ENCODE peak calls at places on chromosomes 6 and 20, in six cellular contexts. One of them, this sample, is unnamed.

GRCh38 chr6:1311400-1312192 is at the start of gene FOXQ1:
- DNase-seq in astrocyte of the cerebellum: no peak
- DNase-seq in lower leg skin: peak; percentile 94
- DNase-seq in neural progenitor cell: peak; percentile 72
- DNase-seq in body of pancreas: peak; percentile 83
- DNase-seq in heart right ventricle: no peak
- DNase-seq in this sample: peak; percentile 79

GRCh38 chr6:141956046-141956761 is 176.5 kb upstream of the GJE1 start:
- DNase-seq in neural progenitor cell: no peak
- DNase-seq in body of pancreas: no peak
- DNase-seq in lower leg skin: no peak
- DNase-seq in astrocyte of the cerebellum: no peak
- DNase-seq in heart right ventricle: peak; percentile 8
- DNase-seq in this sample: no peak

GRCh38 chr6:149228276-149228962 is 89.1 kb upstream of the TAB2 start:
- DNase-seq in neural progenitor cell: no peak
- DNase-seq in heart right ventricle: no peak
- DNase-seq in body of pancreas: no peak
- DNase-seq in astrocyte of the cerebellum: no peak
- DNase-seq in lower leg skin: no peak
- DNase-seq in this sample: no peak

GRCh38 chr6:51962355-51962754 is 125.1 kb downstream of the PKHD1 start:
- DNase-seq in lower leg skin: no peak
- DNase-seq in body of pancreas: no peak
- DNase-seq in neural progenitor cell: no peak
- DNase-seq in heart right ventricle: no peak
- DNase-seq in astrocyte of the cerebellum: no peak
- DNase-seq in this sample: no peak

GRCh38 chr6:149995971-149996370 is 29.4 kb downstream of the RAET1L start:
- DNase-seq in neural progenitor cell: no peak
- DNase-seq in lower leg skin: peak; percentile 59
- DNase-seq in astrocyte of the cerebellum: no peak
- DNase-seq in heart right ventricle: no peak
- DNase-seq in body of pancreas: no peak
- DNase-seq in this sample: no peak

GRCh38 chr20:58237318-58238182 is 9.1 kb upstream of the ANKRD60 start:
- DNase-seq in astrocyte of the cerebellum: peak; percentile 31
- DNase-seq in body of pancreas: no peak
- DNase-seq in heart right ventricle: no peak
- DNase-seq in neural progenitor cell: no peak
- DNase-seq in lower leg skin: no peak
- DNase-seq in this sample: no peak

GRCh38 chr20:4864292-4864691 is 137.0 kb downstream of the SLC23A2 start:
- DNase-seq in heart right ventricle: no peak
- DNase-seq in neural progenitor cell: no peak
- DNase-seq in astrocyte of the cerebellum: no peak
- DNase-seq in body of pancreas: no peak
- DNase-seq in lower leg skin: no peak
- DNase-seq in this sample: no peak

GRCh38 chr20:19688031-19688806 is 69.8 kb upstream of the RIN2 start:
- DNase-seq in neural progenitor cell: peak; percentile 53
- DNase-seq in body of pancreas: peak; percentile 76
- DNase-seq in heart right ventricle: peak; percentile 74
- DNase-seq in lower leg skin: peak; percentile 90
- DNase-seq in astrocyte of the cerebellum: peak; percentile 39
- DNase-seq in this sample: peak; percentile 68

GRCh38 chr6:114218831-114219230 is 124.0 kb downstream of the HS3ST5 start:
- DNase-seq in body of pancreas: no peak
- DNase-seq in neural progenitor cell: no peak
- DNase-seq in heart right ventricle: no peak
- DNase-seq in lower leg skin: no peak
- DNase-seq in astrocyte of the cerebellum: no peak
- DNase-seq in this sample: no peak

GRCh38 chr20:35845561-35845960 is 73.7 kb downstream of the PHF20 start:
- DNase-seq in body of pancreas: no peak
- DNase-seq in astrocyte of the cerebellum: no peak
- DNase-seq in heart right ventricle: no peak
- DNase-seq in neural progenitor cell: no peak
- DNase-seq in lower leg skin: peak; percentile 10
- DNase-seq in this sample: no peak

GRCh38 chr6:170483413-170483812 is 69.7 kb downstream of the PSMB1 start:
- DNase-seq in lower leg skin: no peak
- DNase-seq in heart right ventricle: no peak
- DNase-seq in neural progenitor cell: no peak
- DNase-seq in astrocyte of the cerebellum: no peak
- DNase-seq in body of pancreas: no peak
- DNase-seq in this sample: no peak

GRCh38 chr6:170485159-170485558 is 67.9 kb downstream of the PSMB1 start:
- DNase-seq in neural progenitor cell: no peak
- DNase-seq in astrocyte of the cerebellum: no peak
- DNase-seq in body of pancreas: no peak
- DNase-seq in lower leg skin: no peak
- DNase-seq in heart right ventricle: no peak
- DNase-seq in this sample: no peak

GRCh38 chr6:170475118-170475517 is 78.0 kb downstream of the PSMB1 start:
- DNase-seq in heart right ventricle: no peak
- DNase-seq in astrocyte of the cerebellum: no peak
- DNase-seq in body of pancreas: no peak
- DNase-seq in lower leg skin: no peak
- DNase-seq in neural progenitor cell: no peak
- DNase-seq in this sample: no peak

GRCh38 chr6:170476360-170476759 is 76.7 kb downstream of the PSMB1 start:
- DNase-seq in body of pancreas: peak; percentile 28
- DNase-seq in heart right ventricle: no peak
- DNase-seq in lower leg skin: no peak
- DNase-seq in astrocyte of the cerebellum: no peak
- DNase-seq in neural progenitor cell: no peak
- DNase-seq in this sample: no peak

GRCh38 chr6:170480045-170480714 is 72.9 kb downstream of the PSMB1 start:
- DNase-seq in lower leg skin: no peak
- DNase-seq in heart right ventricle: peak; percentile 32
- DNase-seq in body of pancreas: peak; percentile 10
- DNase-seq in astrocyte of the cerebellum: no peak
- DNase-seq in neural progenitor cell: peak; percentile 48
- DNase-seq in this sample: no peak
- TF ChIP-seq CTCF in lower leg skin: no peak
- TF ChIP-seq CTCF in heart right ventricle: no peak
- TF ChIP-seq CTCF in body of pancreas: no peak
- TF ChIP-seq CTCF in astrocyte of the cerebellum: peak; percentile 40
- TF ChIP-seq CTCF in neural progenitor cell: peak; percentile 40
- TF ChIP-seq CTCF in this sample: peak; percentile 25

GRCh38 chr6:39915866-39916265 is 18.4 kb downstream of the MOCS1 start:
- DNase-seq in astrocyte of the cerebellum: no peak
- DNase-seq in neural progenitor cell: no peak
- DNase-seq in lower leg skin: no peak
- DNase-seq in heart right ventricle: no peak
- DNase-seq in body of pancreas: no peak
- DNase-seq in this sample: no peak
- H3K4me3 ChIP-seq in astrocyte of the cerebellum: no peak overlapping the region
- H3K4me3 ChIP-seq in neural progenitor cell: no peak overlapping the region
- H3K4me3 ChIP-seq in lower leg skin: no peak overlapping the region
- H3K4me3 ChIP-seq in heart right ventricle: no peak overlapping the region
- H3K4me3 ChIP-seq in body of pancreas: no peak overlapping the region
- H3K4me3 ChIP-seq in this sample: no peak overlapping the region

GRCh38 chr6:105917038-105917695 is 169.0 kb upstream of the PRDM1 start:
- DNase-seq in heart right ventricle: no peak
- DNase-seq in lower leg skin: no peak
- DNase-seq in astrocyte of the cerebellum: no peak
- DNase-seq in body of pancreas: no peak
- DNase-seq in neural progenitor cell: no peak
- DNase-seq in this sample: no peak

GRCh38 chr6:105920071-105920470 is 166.1 kb upstream of the PRDM1 start:
- DNase-seq in astrocyte of the cerebellum: no peak
- DNase-seq in lower leg skin: no peak
- DNase-seq in body of pancreas: no peak
- DNase-seq in neural progenitor cell: no peak
- DNase-seq in heart right ventricle: no peak
- DNase-seq in this sample: no peak

GRCh38 chr6:105926318-105926717 is 159.8 kb upstream of the PRDM1 start:
- DNase-seq in astrocyte of the cerebellum: no peak
- DNase-seq in body of pancreas: no peak
- DNase-seq in heart right ventricle: no peak
- DNase-seq in lower leg skin: no peak
- DNase-seq in neural progenitor cell: no peak
- DNase-seq in this sample: no peak

GRCh38 chr6:105921781-105922180 is 164.4 kb upstream of the PRDM1 start:
- DNase-seq in astrocyte of the cerebellum: no peak
- DNase-seq in heart right ventricle: no peak
- DNase-seq in lower leg skin: no peak
- DNase-seq in body of pancreas: no peak
- DNase-seq in neural progenitor cell: no peak
- DNase-seq in this sample: no peak
- TF ChIP-seq CTCF in astrocyte of the cerebellum: no peak
- TF ChIP-seq CTCF in heart right ventricle: no peak
- TF ChIP-seq CTCF in lower leg skin: no peak
- TF ChIP-seq CTCF in body of pancreas: no peak
- TF ChIP-seq CTCF in neural progenitor cell: no peak
- TF ChIP-seq CTCF in this sample: no peak

GRCh38 chr6:44931385-44931784 is 396.7 kb upstream of the RUNX2 start:
- DNase-seq in astrocyte of the cerebellum: no peak
- DNase-seq in heart right ventricle: no peak
- DNase-seq in body of pancreas: no peak
- DNase-seq in neural progenitor cell: no peak
- DNase-seq in lower leg skin: no peak
- DNase-seq in this sample: no peak
- H3K4me3 ChIP-seq in astrocyte of the cerebellum: no peak overlapping the region
- H3K4me3 ChIP-seq in heart right ventricle: no peak overlapping the region
- H3K4me3 ChIP-seq in body of pancreas: no peak overlapping the region
- H3K4me3 ChIP-seq in neural progenitor cell: no peak overlapping the region
- H3K4me3 ChIP-seq in lower leg skin: no peak overlapping the region
- H3K4me3 ChIP-seq in this sample: no peak overlapping the region

DNA sequence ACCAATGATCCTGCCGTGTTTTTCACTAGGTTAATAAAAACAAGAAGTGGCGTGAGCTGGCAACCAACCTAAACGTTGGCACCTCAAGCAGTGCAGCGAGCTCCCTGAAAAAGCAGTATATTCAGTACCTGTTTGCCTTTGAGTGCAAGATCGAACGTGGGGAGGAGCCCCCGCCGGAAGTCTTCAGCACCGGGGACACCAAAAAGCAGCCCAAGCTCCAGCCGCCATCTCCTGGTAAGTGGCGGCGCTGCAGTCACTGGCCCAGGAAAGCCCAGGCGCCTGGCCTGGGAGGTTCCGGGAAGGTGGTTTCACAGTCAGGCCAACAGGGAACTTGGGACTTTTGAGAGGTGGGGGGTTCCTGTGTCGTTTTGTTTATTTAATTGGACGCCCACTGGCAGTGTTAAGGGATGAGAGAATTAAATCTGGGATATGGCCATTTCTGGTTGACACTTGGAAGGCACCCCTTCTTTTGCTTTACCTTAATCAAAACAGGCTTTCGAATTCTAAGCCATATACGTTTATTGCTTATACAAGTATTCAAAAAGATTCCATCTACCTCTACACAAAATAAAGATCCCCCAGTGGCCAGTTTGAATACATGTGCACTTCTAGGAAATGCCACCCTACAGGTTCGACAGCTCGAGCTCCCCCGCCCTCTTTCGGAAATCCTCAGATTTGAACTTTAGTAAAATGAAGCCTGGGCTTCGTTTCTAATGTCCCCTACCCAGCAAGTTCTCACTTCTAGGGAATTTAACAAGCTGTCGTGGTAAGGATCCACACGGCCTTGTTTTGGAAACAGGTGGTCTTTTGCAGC is 138.9 kb downstream of the TMEM242 start:
- DNase-seq in astrocyte of the cerebellum: no peak
- DNase-seq in heart right ventricle: peak; percentile 63
- DNase-seq in lower leg skin: peak; percentile 94
- DNase-seq in body of pancreas: peak; percentile 87
- DNase-seq in neural progenitor cell: peak; percentile 80
- DNase-seq in this sample: peak; percentile 74
- TF ChIP-seq CTCF in astrocyte of the cerebellum: peak; percentile 98
- TF ChIP-seq CTCF in heart right ventricle: peak; percentile 77
- TF ChIP-seq CTCF in lower leg skin: peak; percentile 37
- TF ChIP-seq CTCF in body of pancreas: peak; percentile 95
- TF ChIP-seq CTCF in neural progenitor cell: peak; percentile 99
- TF ChIP-seq CTCF in this sample: peak; percentile 93

This sample was measured in WERI-Rb-1.